ENCODE peak calls at places on chromosomes 6 and 20, in nine cellular contexts. P, N, J, I, R, F, D, G and O are unnamed samples.

GRCh38 chr6:97501875-97502274 is 218.9 kb upstream of the MMS22L start:
- DNase-seq in P (no peak), N (no peak), J (no peak), I (no peak), R (no peak), F (no peak), D (no peak), G (no peak), O (no peak)

GRCh38 chr6:36755435-36756348 is 58.1 kb downstream of the RAB44 start:
- DNase-seq in P (no peak), N (no peak), J (peak), I (peak), R (no peak), F (no peak), D (peak), G (no peak), O (peak)

GRCh38 chr6:151071295-151071694 is 168.5 kb upstream of the AKAP12 start:
- DNase-seq in P (no peak), N (no peak), J (no peak), I (peak), R (no peak), F (no peak), D (peak), G (no peak), O (no peak)

GRCh38 chr20:32893878-32894483 is 35.3 kb downstream of the EFCAB8 start:
- DNase-seq in P (peak), N (no peak), J (no peak), I (peak), R (no peak), F (peak), D (peak), G (no peak), O (peak)

GRCh38 chr6:33686225-33686742 is 25.2 kb downstream of the UQCC2 start:
- DNase-seq in P (no peak), N (no peak), J (no peak), I (no peak), R (no peak), F (no peak), D (no peak), G (no peak), O (no peak)

GRCh38 chr6:11354019-11354418 is 121.6 kb upstream of the NEDD9 start:
- DNase-seq in P (no peak), N (no peak), J (peak), I (peak), R (no peak), F (no peak), D (peak), G (peak), O (peak)

GRCh38 chr6:14372738-14373484 is 255.3 kb downstream of the CD83 start:
- DNase-seq in P (no peak), N (no peak), J (no peak), I (no peak), R (no peak), F (no peak), D (no peak), G (no peak), O (no peak)

GRCh38 chr20:62860924-62861691 is 514 bp downstream of the TCFL5 start:
- DNase-seq in P (no peak), N (no peak), J (no peak), I (no peak), R (no peak), F (peak), D (no peak), G (no peak), O (no peak)

GRCh38 chr6:35634316-35634715 is 54.4 kb downstream of the FKBP5 start:
- DNase-seq in P (no peak), N (no peak), J (no peak), I (peak), R (no peak), F (no peak), D (no peak), G (no peak), O (no peak)

GRCh38 chr6:10373642-10374359 is 41.1 kb downstream of the TFAP2A start:
- DNase-seq in P (no peak), N (no peak), J (no peak), I (no peak), R (no peak), F (no peak), D (no peak), G (no peak), O (no peak)

GRCh38 chr20:1085515-1086272 is 32.7 kb upstream of the PSMF1 start:
- DNase-seq in P (no peak), N (no peak), J (no peak), I (no peak), R (no peak), F (no peak), D (no peak), G (no peak), O (no peak)

GRCh38 chr6:157201083-157201482 is 122.2 kb downstream of the TMEM242 start:
- DNase-seq in P (no peak), N (no peak), J (no peak), I (no peak), R (no peak), F (no peak), D (no peak), G (no peak), O (no peak)

GRCh38 chr6:112956696-112957525 is 609.8 kb downstream of the RFPL4B start:
- DNase-seq in P (peak), N (no peak), J (peak), I (peak), R (no peak), F (no peak), D (peak), G (no peak), O (peak)

GRCh38 chr6:351867-352289 is 39.7 kb upstream of the IRF4 start:
- DNase-seq in P (no peak), N (peak), J (no peak), I (no peak), R (no peak), F (peak), D (no peak), G (no peak), O (no peak)

GRCh38 chr20:16363832-16364687 is 209.2 kb downstream of the KIF16B start:
- DNase-seq in P (no peak), N (no peak), J (no peak), I (no peak), R (no peak), F (no peak), D (no peak), G (no peak), O (no peak)

GRCh38 chr20:50579511-50579910 is 69.3 kb downstream of the PTPN1 start:
- DNase-seq in P (no peak), N (no peak), J (no peak), I (no peak), R (no peak), F (no peak), D (no peak), G (no peak), O (no peak)

GRCh38 chr6:49636368-49637332 is at the start of gene RHAG:
- DNase-seq in P (no peak), N (no peak), J (no peak), I (no peak), R (no peak), F (no peak), D (no peak), G (no peak), O (no peak)

GRCh38 chr20:25984933-25985332 is 288.3 kb upstream of the ZNF337 start:
- DNase-seq in P (no peak), N (peak), J (no peak), I (peak), R (peak), F (no peak), D (peak), G (no peak), O (no peak)

GRCh38 chr20:46293084-46293483 is 15.2 kb downstream of the CDH22 start:
- DNase-seq in P (peak), N (no peak), J (peak), I (peak), R (peak), F (peak), D (peak), G (no peak), O (peak)

GRCh38 chr6:149855040-149855654 is 9.0 kb downstream of the LRP11 start:
- DNase-seq in P (no peak), N (no peak), J (peak), I (peak), R (no peak), F (no peak), D (peak), G (no peak), O (peak)

GRCh38 chr6:35068644-35069043 is 72.5 kb downstream of the TCP11 start:
- DNase-seq in P (no peak), N (no peak), J (no peak), I (no peak), R (no peak), F (no peak), D (no peak), G (no peak), O (no peak)

GRCh38 chr6:83511901-83512681 is at the start of gene PRSS35:
- DNase-seq in P (peak), N (peak), J (peak), I (peak), R (no peak), F (peak), D (peak), G (no peak), O (peak)

GRCh38 chr20:15867899-15868298 is 705.3 kb downstream of the KIF16B start:
- DNase-seq in P (no peak), N (no peak), J (no peak), I (no peak), R (no peak), F (peak), D (no peak), G (no peak), O (no peak)

GRCh38 chr20:57670288-57671071 is 39.3 kb downstream of the PMEPA1 start:
- DNase-seq in P (no peak), N (no peak), J (peak), I (no peak), R (no peak), F (no peak), D (no peak), G (no peak), O (no peak)

GRCh38 chr20:57672953-57673575 is 36.8 kb downstream of the PMEPA1 start:
- DNase-seq in P (no peak), N (no peak), J (no peak), I (no peak), R (no peak), F (no peak), D (no peak), G (no peak), O (no peak)

GRCh38 chr20:57671072-57671391 is 38.8 kb downstream of the PMEPA1 start:
- DNase-seq in P (no peak), N (no peak), J (no peak), I (no peak), R (no peak), F (no peak), D (no peak), G (no peak), O (no peak)

GRCh38 chr20:57672164-57672563 is 37.7 kb downstream of the PMEPA1 start:
- DNase-seq in P (no peak), N (no peak), J (no peak), I (no peak), R (no peak), F (no peak), D (peak), G (peak), O (no peak)

GRCh38 chr20:57671662-57672061 is 38.2 kb downstream of the PMEPA1 start:
- DNase-seq in P (no peak), N (no peak), J (no peak), I (peak), R (no peak), F (no peak), D (no peak), G (no peak), O (peak)
- TF ChIP-seq CTCF in P (no peak), N (no peak), J (peak), I (no peak), R (peak), F (peak), D (peak), G (no peak), O (no peak)

DNA sequence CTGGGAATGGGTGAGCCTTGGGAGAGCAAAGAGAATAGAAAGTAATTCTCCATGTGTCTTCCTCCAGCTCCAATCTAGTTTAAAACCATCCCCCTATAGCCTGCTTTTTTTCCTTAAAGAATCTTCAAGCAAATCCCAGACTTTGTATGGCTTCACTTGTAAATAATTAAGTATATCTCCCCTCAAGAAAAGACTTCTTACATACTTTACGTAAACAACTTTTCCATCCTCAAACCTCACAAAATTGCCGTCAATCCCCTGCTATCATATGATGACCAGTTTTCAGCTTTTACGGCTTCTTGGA is 88.5 kb upstream of the PHACTR3 start:
- DNase-seq in P (no peak), N (no peak), J (no peak), I (no peak), R (no peak), F (no peak), D (no peak), G (no peak), O (no peak)
- TF ChIP-seq CTCF in P (peak), N (no peak), J (no peak), I (no peak), R (no peak), F (no peak), D (no peak), G (no peak), O (no peak)

GRCh38 chr20:48630342-48631075 is 197.3 kb downstream of the PREX1 start:
- DNase-seq in P (no peak), N (peak), J (no peak), I (no peak), R (no peak), F (peak), D (no peak), G (no peak), O (no peak)
- TF ChIP-seq CTCF in P (no peak), N (no peak), J (no peak), I (no peak), R (no peak), F (no peak), D (no peak), G (no peak), O (no peak)

DNA sequence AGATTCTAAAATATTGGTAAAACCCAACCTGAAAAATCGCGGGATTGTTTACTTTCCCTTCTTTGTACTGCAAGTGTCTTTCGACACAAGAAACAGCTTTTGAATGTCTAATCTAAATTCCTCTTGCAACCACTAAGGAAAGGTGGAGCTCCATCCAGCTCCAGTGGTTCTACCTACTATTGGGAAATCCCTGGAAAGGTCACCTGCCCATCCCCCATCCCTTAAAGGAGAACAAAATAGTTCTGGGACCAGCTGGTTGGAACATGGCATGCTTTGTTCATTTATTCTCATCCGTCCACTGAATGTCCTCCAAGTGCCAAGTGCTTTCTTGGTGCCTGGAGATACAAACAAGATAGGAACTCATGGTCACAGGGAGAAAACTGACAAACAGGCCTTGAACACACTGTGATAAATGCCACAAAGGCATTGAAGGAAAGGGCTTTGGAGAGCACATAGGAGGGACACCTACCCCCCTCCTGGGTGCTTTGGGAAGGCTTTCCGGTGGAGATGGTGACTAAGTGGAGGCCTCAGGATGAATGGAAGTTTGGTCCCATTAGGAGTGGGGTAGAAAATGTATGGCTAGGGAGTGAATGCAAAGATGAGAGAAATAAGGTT is 2.3 kb upstream of the CITED2 start:
- DNase-seq in P (no peak), N (no peak), J (peak), I (peak), R (no peak), F (peak), D (peak), G (peak), O (peak)
- TF ChIP-seq CTCF in P (no peak), N (peak), J (peak), I (peak), R (no peak), F (no peak), D (no peak), G (no peak), O (no peak)

DNA sequence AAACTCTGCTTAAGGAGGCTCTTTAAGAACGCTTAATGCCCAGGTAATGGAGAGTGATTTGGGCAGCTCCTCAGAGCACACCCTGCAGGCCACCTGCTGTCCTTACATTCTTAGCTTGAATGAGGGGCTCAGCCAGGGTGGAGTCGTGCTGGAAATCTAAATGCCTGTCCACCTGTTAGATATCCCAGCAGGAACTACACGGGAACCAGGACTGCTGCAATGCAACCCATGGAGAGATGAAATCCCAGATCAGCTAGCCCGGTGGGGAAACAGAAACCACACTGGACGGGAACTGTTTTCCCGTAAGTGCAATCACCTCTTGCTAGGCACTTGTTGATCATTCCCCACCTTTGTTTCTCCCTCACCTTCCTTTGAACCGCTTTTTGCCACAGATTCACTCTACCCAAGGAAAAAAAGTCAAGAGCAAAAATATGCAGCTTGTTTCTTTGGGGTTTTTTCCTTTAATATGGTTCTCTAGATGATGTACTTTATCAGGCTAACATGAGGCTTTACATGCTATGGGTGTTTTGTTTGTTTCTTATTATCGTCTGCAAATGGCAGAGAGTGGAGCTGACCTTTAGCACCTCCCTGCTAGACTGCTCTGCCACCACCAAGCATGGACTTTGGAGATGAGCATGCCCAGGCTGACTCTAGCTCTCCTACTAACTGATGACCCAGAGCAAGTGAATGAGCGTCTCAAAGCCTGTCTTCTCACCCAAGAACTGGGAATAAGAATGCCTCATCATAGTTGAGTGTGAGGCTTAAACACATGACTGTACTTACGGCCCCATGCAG is 125.9 kb upstream of the TNFAIP3 start:
- DNase-seq in P (no peak), N (no peak), J (no peak), I (no peak), R (no peak), F (peak), D (no peak), G (no peak), O (no peak)
- TF ChIP-seq CTCF in P (no peak), N (no peak), J (no peak), I (no peak), R (no peak), F (peak), D (no peak), G (no peak), O (no peak)

GRCh38 chr6:24599686-24600399 is 46.1 kb downstream of the KIAA0319 start:
- DNase-seq in P (no peak), N (no peak), J (no peak), I (no peak), R (no peak), F (no peak), D (no peak), G (no peak), O (no peak)

GRCh38 chr6:24596717-24597116 is 49.3 kb downstream of the KIAA0319 start:
- DNase-seq in P (no peak), N (no peak), J (no peak), I (no peak), R (no peak), F (no peak), D (no peak), G (no peak), O (no peak)

GRCh38 chr6:24603241-24603640 is 42.8 kb downstream of the KIAA0319 start:
- DNase-seq in P (no peak), N (no peak), J (no peak), I (no peak), R (no peak), F (no peak), D (no peak), G (no peak), O (no peak)

GRCh38 chr6:24599179-24599578 is 46.8 kb downstream of the KIAA0319 start:
- DNase-seq in P (no peak), N (no peak), J (no peak), I (no peak), R (no peak), F (no peak), D (no peak), G (no peak), O (no peak)

GRCh38 chr6:24600903-24601302 is 45.1 kb downstream of the KIAA0319 start:
- DNase-seq in P (no peak), N (no peak), J (no peak), I (no peak), R (no peak), F (peak), D (no peak), G (no peak), O (no peak)
- TF ChIP-seq CTCF in P (no peak), N (no peak), J (peak), I (no peak), R (peak), F (peak), D (no peak), G (no peak), O (peak)

GRCh38 chr20:7113577-7114466 is 346.3 kb downstream of the BMP2 start:
- DNase-seq in P (peak), N (no peak), J (peak), I (peak), R (peak), F (peak), D (peak), G (no peak), O (peak)
- TF ChIP-seq CTCF in P (peak), N (peak), J (peak), I (peak), R (peak), F (peak), D (peak), G (no peak), O (peak)